ENCODE peak calls at places on chromosomes 7 and 10, in nine cellular contexts. One of them, this sample, is unnamed.

GRCh38 chr10:34908472-34908871 is 93.4 kb upstream of the PARD3 start:
- DNase-seq in stomach: no peak
- DNase-seq in activated B cell treated with CpG ODN at 0.5 μM for 24 hours: no peak
- DNase-seq in AG09309: peak
- DNase-seq in SK-N-SH: peak
- DNase-seq in mesothelial cell of epicardium: no peak
- DNase-seq in GM12865: no peak
- DNase-seq in heart left ventricle: no peak
- DNase-seq in IMR-90: peak
- DNase-seq in this sample: peak

GRCh38 chr10:50788951-50789904 is 49.5 kb downstream of the ASAH2B start:
- DNase-seq in stomach: no peak
- DNase-seq in activated B cell treated with CpG ODN at 0.5 μM for 24 hours: no peak
- DNase-seq in AG09309: peak
- DNase-seq in SK-N-SH: peak
- DNase-seq in mesothelial cell of epicardium: no peak
- DNase-seq in GM12865: peak
- DNase-seq in heart left ventricle: no peak
- DNase-seq in IMR-90: peak
- DNase-seq in this sample: no peak

GRCh38 chr7:154744226-154744860 is 258.6 kb downstream of the PAXIP1 start:
- DNase-seq in stomach: peak
- DNase-seq in activated B cell treated with CpG ODN at 0.5 μM for 24 hours: no peak
- DNase-seq in AG09309: no peak
- DNase-seq in SK-N-SH: peak
- DNase-seq in mesothelial cell of epicardium: peak
- DNase-seq in GM12865: peak
- DNase-seq in heart left ventricle: no peak
- DNase-seq in IMR-90: no peak
- DNase-seq in this sample: no peak

GRCh38 chr7:108284349-108285017 is 154.3 kb upstream of the LAMB4 start:
- DNase-seq in stomach: no peak
- DNase-seq in activated B cell treated with CpG ODN at 0.5 μM for 24 hours: no peak
- DNase-seq in AG09309: no peak
- DNase-seq in SK-N-SH: no peak
- DNase-seq in mesothelial cell of epicardium: no peak
- DNase-seq in GM12865: no peak
- DNase-seq in heart left ventricle: no peak
- DNase-seq in IMR-90: no peak
- DNase-seq in this sample: no peak

GRCh38 chr7:19369182-19369581 is 224.0 kb upstream of the FERD3L start:
- DNase-seq in stomach: no peak
- DNase-seq in activated B cell treated with CpG ODN at 0.5 μM for 24 hours: no peak
- DNase-seq in AG09309: no peak
- DNase-seq in SK-N-SH: no peak
- DNase-seq in mesothelial cell of epicardium: no peak
- DNase-seq in GM12865: no peak
- DNase-seq in heart left ventricle: no peak
- DNase-seq in IMR-90: no peak
- DNase-seq in this sample: no peak

GRCh38 chr10:116880716-116881440 is 31.6 kb downstream of the ENO4 start:
- DNase-seq in stomach: no peak
- DNase-seq in activated B cell treated with CpG ODN at 0.5 μM for 24 hours: no peak
- DNase-seq in AG09309: no peak
- DNase-seq in SK-N-SH: peak
- DNase-seq in mesothelial cell of epicardium: no peak
- DNase-seq in GM12865: no peak
- DNase-seq in heart left ventricle: no peak
- DNase-seq in IMR-90: no peak
- DNase-seq in this sample: no peak

GRCh38 chr10:122078965-122079401 is 90.0 kb downstream of the TACC2 start:
- DNase-seq in stomach: no peak
- DNase-seq in activated B cell treated with CpG ODN at 0.5 μM for 24 hours: no peak
- DNase-seq in AG09309: no peak
- DNase-seq in SK-N-SH: no peak
- DNase-seq in mesothelial cell of epicardium: no peak
- DNase-seq in GM12865: no peak
- DNase-seq in heart left ventricle: peak
- DNase-seq in IMR-90: no peak
- DNase-seq in this sample: no peak

GRCh38 chr7:21089653-21090052 is 303.0 kb upstream of the SP8 start:
- DNase-seq in stomach: no peak
- DNase-seq in activated B cell treated with CpG ODN at 0.5 μM for 24 hours: no peak
- DNase-seq in AG09309: no peak
- DNase-seq in SK-N-SH: no peak
- DNase-seq in mesothelial cell of epicardium: no peak
- DNase-seq in GM12865: peak
- DNase-seq in heart left ventricle: no peak
- DNase-seq in IMR-90: no peak
- DNase-seq in this sample: no peak

GRCh38 chr7:98165827-98166667 is 45.2 kb upstream of the BHLHA15 start:
- DNase-seq in stomach: peak
- DNase-seq in activated B cell treated with CpG ODN at 0.5 μM for 24 hours: peak
- DNase-seq in AG09309: no peak
- DNase-seq in SK-N-SH: peak
- DNase-seq in mesothelial cell of epicardium: peak
- DNase-seq in GM12865: peak
- DNase-seq in heart left ventricle: peak
- DNase-seq in IMR-90: peak
- DNase-seq in this sample: no peak

GRCh38 chr10:118343115-118343514 is 991 bp upstream of the FAM204A start:
- DNase-seq in stomach: no peak
- DNase-seq in activated B cell treated with CpG ODN at 0.5 μM for 24 hours: no peak
- DNase-seq in AG09309: no peak
- DNase-seq in SK-N-SH: no peak
- DNase-seq in mesothelial cell of epicardium: no peak
- DNase-seq in GM12865: no peak
- DNase-seq in heart left ventricle: no peak
- DNase-seq in IMR-90: peak
- DNase-seq in this sample: peak

GRCh38 chr10:75211007-75211735 is 575 bp downstream of the VDAC2 start:
- DNase-seq in stomach: peak
- DNase-seq in activated B cell treated with CpG ODN at 0.5 μM for 24 hours: no peak
- DNase-seq in AG09309: no peak
- DNase-seq in SK-N-SH: peak
- DNase-seq in mesothelial cell of epicardium: no peak
- DNase-seq in GM12865: peak
- DNase-seq in heart left ventricle: no peak
- DNase-seq in IMR-90: peak
- DNase-seq in this sample: no peak

GRCh38 chr7:71507665-71508064 is 375.7 kb downstream of the GALNT17 start:
- DNase-seq in stomach: no peak
- DNase-seq in activated B cell treated with CpG ODN at 0.5 μM for 24 hours: no peak
- DNase-seq in AG09309: no peak
- DNase-seq in SK-N-SH: no peak
- DNase-seq in mesothelial cell of epicardium: no peak
- DNase-seq in GM12865: no peak
- DNase-seq in heart left ventricle: no peak
- DNase-seq in IMR-90: no peak
- DNase-seq in this sample: no peak

GRCh38 chr7:71506822-71507221 is 374.9 kb downstream of the GALNT17 start:
- DNase-seq in stomach: no peak
- DNase-seq in activated B cell treated with CpG ODN at 0.5 μM for 24 hours: no peak
- DNase-seq in AG09309: no peak
- DNase-seq in SK-N-SH: no peak
- DNase-seq in mesothelial cell of epicardium: no peak
- DNase-seq in GM12865: no peak
- DNase-seq in heart left ventricle: no peak
- DNase-seq in IMR-90: no peak
- DNase-seq in this sample: no peak

GRCh38 chr7:71509381-71509780 is 377.4 kb downstream of the GALNT17 start:
- DNase-seq in stomach: no peak
- DNase-seq in activated B cell treated with CpG ODN at 0.5 μM for 24 hours: no peak
- DNase-seq in AG09309: no peak
- DNase-seq in SK-N-SH: no peak
- DNase-seq in mesothelial cell of epicardium: no peak
- DNase-seq in GM12865: no peak
- DNase-seq in heart left ventricle: no peak
- DNase-seq in IMR-90: no peak
- DNase-seq in this sample: no peak

GRCh38 chr7:71511361-71511807 is 379.4 kb downstream of the GALNT17 start:
- DNase-seq in stomach: no peak
- DNase-seq in activated B cell treated with CpG ODN at 0.5 μM for 24 hours: no peak
- DNase-seq in AG09309: no peak
- DNase-seq in SK-N-SH: no peak
- DNase-seq in mesothelial cell of epicardium: no peak
- DNase-seq in GM12865: no peak
- DNase-seq in heart left ventricle: no peak
- DNase-seq in IMR-90: no peak
- DNase-seq in this sample: no peak
- TF ChIP-seq CTCF in stomach: no peak
- TF ChIP-seq CTCF in activated B cell treated with CpG ODN at 0.5 μM for 24 hours: no peak
- TF ChIP-seq CTCF in AG09309: no peak
- TF ChIP-seq CTCF in SK-N-SH: no peak
- TF ChIP-seq CTCF in mesothelial cell of epicardium: no peak
- TF ChIP-seq CTCF in GM12865: no peak
- TF ChIP-seq CTCF in heart left ventricle: no peak
- TF ChIP-seq CTCF in IMR-90: no peak
- TF ChIP-seq CTCF in this sample: no peak

GRCh38 chr7:124856299-124856888 is 73.2 kb downstream of the POT1 start:
- DNase-seq in stomach: no peak
- DNase-seq in activated B cell treated with CpG ODN at 0.5 μM for 24 hours: no peak
- DNase-seq in AG09309: peak
- DNase-seq in SK-N-SH: peak
- DNase-seq in mesothelial cell of epicardium: no peak
- DNase-seq in GM12865: peak
- DNase-seq in heart left ventricle: no peak
- DNase-seq in IMR-90: peak
- DNase-seq in this sample: no peak
- TF ChIP-seq CTCF in stomach: peak
- TF ChIP-seq CTCF in activated B cell treated with CpG ODN at 0.5 μM for 24 hours: peak
- TF ChIP-seq CTCF in AG09309: peak
- TF ChIP-seq CTCF in SK-N-SH: peak
- TF ChIP-seq CTCF in mesothelial cell of epicardium: peak
- TF ChIP-seq CTCF in GM12865: peak
- TF ChIP-seq CTCF in heart left ventricle: peak
- TF ChIP-seq CTCF in IMR-90: peak
- TF ChIP-seq CTCF in this sample: peak

GRCh38 chr7:83476501-83476900 is 172.4 kb downstream of the SEMA3E start:
- DNase-seq in stomach: no peak
- DNase-seq in activated B cell treated with CpG ODN at 0.5 μM for 24 hours: no peak
- DNase-seq in AG09309: no peak
- DNase-seq in SK-N-SH: no peak
- DNase-seq in mesothelial cell of epicardium: no peak
- DNase-seq in GM12865: no peak
- DNase-seq in heart left ventricle: no peak
- DNase-seq in IMR-90: no peak
- DNase-seq in this sample: no peak

GRCh38 chr7:83472376-83472775 is 176.6 kb downstream of the SEMA3E start:
- DNase-seq in stomach: no peak
- DNase-seq in activated B cell treated with CpG ODN at 0.5 μM for 24 hours: no peak
- DNase-seq in AG09309: no peak
- DNase-seq in SK-N-SH: no peak
- DNase-seq in mesothelial cell of epicardium: no peak
- DNase-seq in GM12865: no peak
- DNase-seq in heart left ventricle: no peak
- DNase-seq in IMR-90: no peak
- DNase-seq in this sample: no peak

GRCh38 chr7:83469491-83469890 is 179.4 kb downstream of the SEMA3E start:
- DNase-seq in stomach: no peak
- DNase-seq in activated B cell treated with CpG ODN at 0.5 μM for 24 hours: no peak
- DNase-seq in AG09309: no peak
- DNase-seq in SK-N-SH: no peak
- DNase-seq in mesothelial cell of epicardium: no peak
- DNase-seq in GM12865: no peak
- DNase-seq in heart left ventricle: no peak
- DNase-seq in IMR-90: no peak
- DNase-seq in this sample: no peak

GRCh38 chr7:83478601-83479000 is 170.3 kb downstream of the SEMA3E start:
- DNase-seq in stomach: no peak
- DNase-seq in activated B cell treated with CpG ODN at 0.5 μM for 24 hours: no peak
- DNase-seq in AG09309: no peak
- DNase-seq in SK-N-SH: no peak
- DNase-seq in mesothelial cell of epicardium: no peak
- DNase-seq in GM12865: no peak
- DNase-seq in heart left ventricle: no peak
- DNase-seq in IMR-90: no peak
- DNase-seq in this sample: no peak

DNA sequence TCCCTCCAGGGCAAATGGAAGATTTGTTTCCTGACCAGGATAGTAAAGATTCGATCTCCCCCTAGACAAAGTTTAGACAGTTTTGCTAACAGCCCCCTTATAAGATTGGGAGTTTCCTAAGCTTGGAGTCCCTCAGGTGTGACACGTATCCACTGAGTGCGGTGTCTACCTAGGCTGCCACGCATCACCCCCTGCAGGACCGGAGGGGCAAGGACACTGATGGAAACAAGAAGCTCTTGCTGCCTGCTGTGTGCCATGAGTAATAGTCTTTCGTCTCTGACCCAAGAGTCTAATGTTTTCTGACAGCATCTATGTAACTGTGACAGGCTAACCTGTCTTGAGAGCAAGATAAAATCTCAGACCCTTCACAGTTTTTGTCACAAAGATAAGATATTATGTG is 173.5 kb downstream of the SEMA3E start:
- DNase-seq in stomach: no peak
- DNase-seq in activated B cell treated with CpG ODN at 0.5 μM for 24 hours: no peak
- DNase-seq in AG09309: no peak
- DNase-seq in SK-N-SH: no peak
- DNase-seq in mesothelial cell of epicardium: no peak
- DNase-seq in GM12865: no peak
- DNase-seq in heart left ventricle: no peak
- DNase-seq in IMR-90: no peak
- DNase-seq in this sample: no peak
- TF ChIP-seq CTCF in stomach: no peak
- TF ChIP-seq CTCF in activated B cell treated with CpG ODN at 0.5 μM for 24 hours: no peak
- TF ChIP-seq CTCF in AG09309: no peak
- TF ChIP-seq CTCF in SK-N-SH: peak
- TF ChIP-seq CTCF in mesothelial cell of epicardium: no peak
- TF ChIP-seq CTCF in GM12865: no peak
- TF ChIP-seq CTCF in heart left ventricle: no peak
- TF ChIP-seq CTCF in IMR-90: no peak
- TF ChIP-seq CTCF in this sample: no peak

GRCh38 chr10:86180861-86181260 is 185.7 kb downstream of the GRID1 start:
- DNase-seq in stomach: no peak
- DNase-seq in activated B cell treated with CpG ODN at 0.5 μM for 24 hours: no peak
- DNase-seq in AG09309: no peak
- DNase-seq in SK-N-SH: no peak
- DNase-seq in mesothelial cell of epicardium: no peak
- DNase-seq in GM12865: no peak
- DNase-seq in heart left ventricle: no peak
- DNase-seq in IMR-90: no peak
- DNase-seq in this sample: no peak

GRCh38 chr10:86178401-86179142 is 188.0 kb downstream of the GRID1 start:
- DNase-seq in stomach: no peak
- DNase-seq in activated B cell treated with CpG ODN at 0.5 μM for 24 hours: no peak
- DNase-seq in AG09309: no peak
- DNase-seq in SK-N-SH: peak
- DNase-seq in mesothelial cell of epicardium: no peak
- DNase-seq in GM12865: peak
- DNase-seq in heart left ventricle: no peak
- DNase-seq in IMR-90: no peak
- DNase-seq in this sample: no peak

GRCh38 chr10:86179961-86180360 is 186.6 kb downstream of the GRID1 start:
- DNase-seq in stomach: no peak
- DNase-seq in activated B cell treated with CpG ODN at 0.5 μM for 24 hours: no peak
- DNase-seq in AG09309: no peak
- DNase-seq in SK-N-SH: no peak
- DNase-seq in mesothelial cell of epicardium: no peak
- DNase-seq in GM12865: no peak
- DNase-seq in heart left ventricle: no peak
- DNase-seq in IMR-90: no peak
- DNase-seq in this sample: no peak

GRCh38 chr10:86179143-86179505 is 187.5 kb downstream of the GRID1 start:
- DNase-seq in stomach: no peak
- DNase-seq in activated B cell treated with CpG ODN at 0.5 μM for 24 hours: no peak
- DNase-seq in AG09309: no peak
- DNase-seq in SK-N-SH: no peak
- DNase-seq in mesothelial cell of epicardium: no peak
- DNase-seq in GM12865: no peak
- DNase-seq in heart left ventricle: no peak
- DNase-seq in IMR-90: no peak
- DNase-seq in this sample: no peak

GRCh38 chr10:86182150-86182549 is 184.4 kb downstream of the GRID1 start:
- DNase-seq in stomach: no peak
- DNase-seq in activated B cell treated with CpG ODN at 0.5 μM for 24 hours: no peak
- DNase-seq in AG09309: no peak
- DNase-seq in SK-N-SH: peak
- DNase-seq in mesothelial cell of epicardium: no peak
- DNase-seq in GM12865: no peak
- DNase-seq in heart left ventricle: no peak
- DNase-seq in IMR-90: no peak
- DNase-seq in this sample: no peak
- TF ChIP-seq CTCF in stomach: no peak
- TF ChIP-seq CTCF in activated B cell treated with CpG ODN at 0.5 μM for 24 hours: no peak
- TF ChIP-seq CTCF in AG09309: no peak
- TF ChIP-seq CTCF in SK-N-SH: no peak
- TF ChIP-seq CTCF in mesothelial cell of epicardium: no peak
- TF ChIP-seq CTCF in GM12865: no peak
- TF ChIP-seq CTCF in heart left ventricle: no peak
- TF ChIP-seq CTCF in IMR-90: no peak
- TF ChIP-seq CTCF in this sample: no peak